ENCODE peak calls at places on chromosomes 5 and 9, in five cellular contexts. L is kidney epithelial cell, O is heart right ventricle, J is fibroblast of lung, F is psoas muscle. I is an unnamed sample.

GRCh38 chr9:33946779-33947535 is 101.7 kb downstream of the UBAP2 start:
- DNase-seq in L (peak; percentile 96), O (no peak), J (peak; percentile 99), F (no peak), I (peak; percentile 87)

GRCh38 chr9:115015018-115015635 is 84.7 kb upstream of the TNFSF8 start:
- DNase-seq in L (no peak), O (no peak), J (peak; percentile 47), F (no peak), I (no peak)

GRCh38 chr9:138082918-138083636 is 205.5 kb downstream of the CACNA1B start:
- DNase-seq in L (no peak), O (no peak), J (no peak), F (no peak), I (no peak)

GRCh38 chr9:35293381-35293780 is 131.6 kb downstream of the UNC13B start:
- DNase-seq in L (no peak), O (no peak), J (no peak), F (no peak), I (no peak)

GRCh38 chr9:93116049-93116961 is 17.7 kb downstream of the NINJ1 start:
- DNase-seq in L (no peak), O (peak; percentile 72), J (peak; percentile 40), F (peak; percentile 77), I (no peak)

GRCh38 chr5:3309538-3309937 is 286.1 kb upstream of the IRX1 start:
- DNase-seq in L (no peak), O (no peak), J (no peak), F (no peak), I (no peak)

GRCh38 chr5:2899311-2899710 is 147.8 kb upstream of the IRX2 start:
- DNase-seq in L (no peak), O (no peak), J (no peak), F (no peak), I (no peak)

GRCh38 chr9:125696106-125696647 is 10.8 kb downstream of the MAPKAP1 start:
- DNase-seq in L (no peak), O (no peak), J (no peak), F (no peak), I (no peak)

GRCh38 chr9:123614503-123615258 is 258.7 kb downstream of the CRB2 start:
- DNase-seq in L (no peak), O (no peak), J (no peak), F (no peak), I (no peak)

GRCh38 chr5:93164690-93165089 is 416.3 kb downstream of the NR2F1-AS1 start:
- DNase-seq in L (peak; percentile 61), O (peak; percentile 12), J (peak; percentile 79), F (no peak), I (peak; percentile 64)

GRCh38 chr5:174045470-174046025 is at the start of gene NSG2:
- DNase-seq in L (peak; percentile 55), O (peak; percentile 77), J (peak; percentile 94), F (peak; percentile 72), I (peak; percentile 79)
- TF ChIP-seq CTCF in L (peak; percentile 78), O (peak; percentile 72), J (peak; percentile 45), F (peak; percentile 41), I (peak; percentile 89)

DNA sequence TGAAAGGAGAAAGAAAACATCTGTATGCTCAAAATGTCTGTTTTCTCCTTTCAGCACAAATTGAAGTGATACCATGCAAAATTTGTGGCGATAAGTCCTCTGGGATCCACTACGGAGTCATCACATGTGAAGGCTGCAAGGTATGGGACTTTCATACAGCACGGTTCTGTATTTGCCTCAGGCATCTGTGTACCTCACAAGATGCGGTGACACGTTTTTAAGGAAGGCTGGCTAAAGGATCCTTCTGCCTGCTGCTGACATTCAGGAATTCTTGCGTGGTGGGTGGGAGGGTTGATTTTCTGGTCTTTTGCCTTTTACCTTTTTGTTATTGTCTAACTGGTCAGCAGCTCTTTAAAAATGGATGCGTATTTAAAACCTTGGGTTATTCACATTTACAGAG is 133.1 kb downstream of the RORB start:
- DNase-seq in L (no peak), O (no peak), J (no peak), F (no peak), I (no peak)
- H3K4me3 ChIP-seq in L (no peak overlapping the region), O (no peak overlapping the region), J (no peak overlapping the region), F (no peak overlapping the region), I (no peak overlapping the region)

DNA sequence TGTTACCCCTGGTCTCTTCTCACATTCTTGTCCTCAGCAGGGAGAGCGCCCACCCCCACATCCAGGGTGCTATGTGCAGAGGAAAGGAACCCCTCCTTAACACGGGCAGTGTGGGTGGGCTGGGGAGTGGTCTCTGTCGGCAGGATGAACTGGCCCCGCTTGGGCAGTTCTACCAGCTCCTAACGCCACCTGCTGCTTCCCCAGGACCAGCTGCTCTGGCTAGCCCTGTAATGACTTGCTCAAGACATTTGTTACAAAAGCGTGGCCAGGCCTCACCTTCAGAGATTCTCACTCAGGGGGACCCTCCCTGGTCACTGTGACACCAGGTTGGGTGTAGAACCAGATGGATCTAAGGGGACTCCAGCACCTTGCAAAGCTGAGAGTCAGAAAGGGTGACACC is 82.4 kb downstream of the HMCN2 start:
- DNase-seq in L (no peak), O (no peak), J (no peak), F (no peak), I (no peak)
- TF ChIP-seq CTCF in L (peak; percentile 12), O (no peak), J (no peak), F (no peak), I (peak; percentile 5)

GRCh38 chr5:78294250-78295034 is at the start of gene AP3B1:
- DNase-seq in L (peak; percentile 86), O (peak; percentile 98), J (peak; percentile 97), F (peak; percentile 100), I (peak; percentile 93)
- H3K4me3 ChIP-seq in L (peak within 1 kb of the TSS; percentile 97), O (peak within 1 kb of the TSS; percentile 84), J (peak within 1 kb of the TSS; percentile 92), F (peak within 1 kb of the TSS; percentile 87), I (peak within 1 kb of the TSS; percentile 99)

DNA sequence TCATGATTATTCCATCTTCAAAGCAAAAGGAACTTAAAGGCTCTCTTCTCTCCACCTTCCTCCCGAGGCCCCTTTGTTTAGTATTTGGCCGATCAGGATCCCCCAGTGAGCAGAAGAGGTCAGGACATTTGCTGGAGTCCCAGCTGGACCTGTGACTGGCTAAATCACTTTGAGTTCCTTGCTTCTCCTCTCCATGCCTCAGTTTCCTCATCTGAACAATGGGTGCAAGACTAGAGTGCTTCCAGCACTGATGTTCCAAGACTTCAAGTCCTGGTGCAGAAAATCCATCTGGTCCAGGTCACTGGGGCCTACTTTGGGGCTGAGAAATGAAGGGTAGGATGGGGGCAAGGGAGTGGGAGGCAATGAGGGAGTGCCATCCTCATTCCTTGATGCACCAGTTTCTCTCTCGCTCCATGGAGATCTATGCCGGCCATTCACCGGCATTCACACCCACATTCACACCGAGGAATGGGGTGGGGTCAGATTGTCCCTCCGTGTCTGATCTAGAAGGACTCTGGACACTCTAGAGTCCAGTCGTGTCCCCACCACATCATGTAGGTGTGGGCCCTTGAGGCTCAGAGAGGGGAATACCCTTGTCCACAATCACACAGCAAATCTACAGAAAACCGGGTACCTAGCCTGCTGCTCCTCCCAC is 38.7 kb upstream of the IL17B start:
- DNase-seq in L (no peak), O (peak; percentile 9), J (no peak), F (no peak), I (no peak)
- TF ChIP-seq CTCF in L (no peak), O (no peak), J (no peak), F (no peak), I (no peak)

GRCh38 chr9:74951725-74952151 is 974 bp downstream of the C9orf40 start:
- DNase-seq in L (no peak), O (peak; percentile 38), J (peak; percentile 33), F (peak; percentile 35), I (no peak)

GRCh38 chr9:74951107-74951720 is 1.5 kb downstream of the C9orf40 start:
- DNase-seq in L (no peak), O (no peak), J (no peak), F (no peak), I (no peak)

GRCh38 chr9:74948897-74949296 is 3.8 kb downstream of the C9orf40 start:
- DNase-seq in L (no peak), O (no peak), J (no peak), F (no peak), I (no peak)

GRCh38 chr9:74949859-74950258 is 2.9 kb downstream of the C9orf40 start:
- DNase-seq in L (no peak), O (no peak), J (no peak), F (no peak), I (no peak)

GRCh38 chr9:74950456-74950855 is 2.3 kb downstream of the C9orf40 start:
- DNase-seq in L (no peak), O (no peak), J (no peak), F (no peak), I (no peak)
- H3K4me3 ChIP-seq in L (no peak overlapping the region), O (no peak overlapping the region), J (no peak overlapping the region), F (no peak overlapping the region), I (no peak overlapping the region)

DNA sequence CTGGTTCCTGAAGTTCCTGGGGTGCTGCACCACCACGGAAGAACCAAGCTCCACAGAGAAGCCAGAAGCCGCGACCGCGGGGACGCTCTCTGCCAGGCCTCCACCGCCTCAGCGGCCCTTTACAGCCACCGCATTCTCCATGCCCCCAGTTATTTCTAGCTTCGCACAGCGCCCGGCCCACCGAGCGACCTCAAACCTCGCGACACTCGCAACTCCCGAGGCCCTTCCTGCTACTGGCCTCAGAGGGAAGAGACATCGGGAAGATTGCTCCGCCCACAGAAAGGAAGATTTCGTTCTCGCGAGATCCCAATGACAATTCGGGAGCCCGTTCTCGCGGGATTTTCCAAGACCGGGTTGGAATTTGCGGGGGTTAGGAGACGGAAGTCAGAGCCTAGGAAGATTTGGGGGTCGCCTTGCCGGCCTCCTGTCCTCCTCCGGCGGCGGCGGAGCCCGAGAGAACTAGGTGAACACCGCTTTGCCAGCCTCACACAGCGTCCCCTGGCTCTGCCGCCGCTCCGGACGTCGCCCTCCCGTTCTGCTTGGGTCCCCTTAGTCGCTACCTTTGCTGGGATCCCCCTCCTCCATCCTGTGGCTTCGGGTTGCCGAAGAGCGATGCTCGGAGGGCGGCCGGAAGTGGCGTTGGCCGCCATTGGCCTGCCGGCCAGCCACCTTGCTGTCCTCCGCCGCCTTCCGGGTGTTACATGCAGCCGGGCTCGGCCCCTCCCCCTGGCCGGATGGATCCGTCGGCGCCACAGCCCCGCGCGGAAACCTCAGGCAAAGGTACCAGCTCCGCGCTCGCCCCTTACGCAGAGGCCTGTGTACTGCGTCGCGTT is at the start of gene ERCC6L2:
- DNase-seq in L (peak; percentile 93), O (peak; percentile 98), J (peak; percentile 96), F (peak; percentile 94), I (peak; percentile 96)
- TF ChIP-seq CTCF in L (no peak), O (no peak), J (no peak), F (no peak), I (no peak)

GRCh38 chr9:31065691-31066090 is 1318.8 kb upstream of the ACO1 start:
- DNase-seq in L (no peak), O (no peak), J (no peak), F (no peak), I (no peak)
- H3K4me3 ChIP-seq in L (no peak overlapping the region), O (no peak overlapping the region), J (no peak overlapping the region), F (no peak overlapping the region), I (no peak overlapping the region)

GRCh38 chr5:58057324-58057723 is 402.6 kb downstream of the PLK2 start:
- DNase-seq in L (no peak), O (no peak), J (no peak), F (no peak), I (no peak)

GRCh38 chr5:58060971-58061370 is 398.9 kb downstream of the PLK2 start:
- DNase-seq in L (no peak), O (no peak), J (peak; percentile 71), F (no peak), I (no peak)

GRCh38 chr5:58054018-58054417 is 405.9 kb downstream of the PLK2 start:
- DNase-seq in L (no peak), O (no peak), J (no peak), F (no peak), I (no peak)

GRCh38 chr5:58056546-58056945 is 403.3 kb downstream of the PLK2 start:
- DNase-seq in L (no peak), O (peak; percentile 27), J (peak; percentile 68), F (no peak), I (peak; percentile 62)
- TF ChIP-seq CTCF in L (no peak), O (no peak), J (no peak), F (no peak), I (no peak)